ENCODE peak calls at places on chromosomes 4 and X, in nine cellular contexts. Z is EL; D is activated CD4-positive, alpha-beta T cell treated with anti-CD3 and anti-CD28 coated beads, Interleukin-2, amount 10 ng/mL, durations not matched to agents 24 days and 14 days; O is stimulated activated CD8-positive, alpha-beta memory T cell treated with anti-CD3 and anti-CD28 coated beads, Interleukin-15, amount 100 ng/mL, for 4 hours; L is ELR; K is NK-92 treated with Interleukin-12 subunit alpha and Interleukin-12 subunit beta, amount 100 ng/mL, for 24 hours; I is cardiac muscle cell; U is H9; Q is CD4-positive, alpha-beta memory T cell. F is an unnamed sample.

GRCh38 chr4:117249333-117249732 is 164.0 kb upstream of the TRAM1L1 start:
- DNase-seq in Q (no peak), K (no peak), U (no peak), O (no peak), I (no peak), D (no peak), Z (no peak), L (no peak), F (no peak)

GRCh38 chr4:117227925-117228324 is 142.5 kb upstream of the TRAM1L1 start:
- DNase-seq in Q (no peak), O (no peak), D (no peak), Z (no peak), U (no peak), I (no peak), K (no peak), L (no peak), F (no peak)

GRCh38 chr4:144494280-144494679 is 151.7 kb upstream of the HHIP start:
- DNase-seq in Q (no peak), U (no peak), L (no peak), D (no peak), O (no peak), K (no peak), I (peak), Z (no peak), F (no peak)

GRCh38 chrX:39653656-39654055 is 444.1 kb downstream of the BCOR start:
- DNase-seq in D (no peak), O (no peak), U (peak), Q (no peak), L (no peak), K (no peak), I (peak), Z (no peak), F (no peak)

GRCh38 chrX:38061335-38061734 is 55.0 kb downstream of the SYTL5 start:
- DNase-seq in L (peak), Z (peak), K (no peak), U (no peak), O (no peak), I (no peak), Q (no peak), D (no peak), F (no peak)

GRCh38 chrX:150899191-150899757 is 806 bp upstream of the CD99L2 start:
- DNase-seq in K (no peak), D (peak), U (peak), O (no peak), I (peak), L (peak), Q (peak), Z (peak), F (no peak)

GRCh38 chrX:41599507-41599906 is 89.3 kb upstream of the GPR34 start:
- DNase-seq in D (no peak), K (no peak), Q (no peak), O (no peak), Z (no peak), U (no peak), L (no peak), I (no peak), F (no peak)

GRCh38 chrX:114075073-114075673 is 508.7 kb upstream of the HTR2C start:
- DNase-seq in L (peak), O (no peak), D (no peak), I (no peak), Q (no peak), U (no peak), Z (no peak), K (no peak), F (no peak)

GRCh38 chr4:59135248-59135802 is 2025.1 kb upstream of the IGFBP7 start:
- DNase-seq in D (no peak), U (no peak), Q (no peak), K (no peak), Z (no peak), O (no peak), L (no peak), I (no peak), F (no peak)

GRCh38 chr4:73139245-73139644 is 69.7 kb upstream of the COX18 start:
- DNase-seq in Q (no peak), D (no peak), O (no peak), I (no peak), Z (no peak), L (no peak), K (no peak), U (no peak), F (no peak)

GRCh38 chrX:150482537-150483217 is 85.7 kb upstream of the MTM1 start:
- DNase-seq in U (no peak), D (peak), Q (no peak), K (peak), I (peak), O (peak), Z (peak), L (peak), F (no peak)

GRCh38 chr4:108355523-108356208 is 186.9 kb upstream of the LEF1 start:
- DNase-seq in D (peak), O (no peak), I (no peak), Z (no peak), K (no peak), Q (peak), U (no peak), L (no peak), F (no peak)

GRCh38 chr4:152348670-152349069 is 187.2 kb downstream of the FBXW7 start:
- DNase-seq in D (peak), L (no peak), Z (no peak), K (no peak), O (no peak), Q (peak), U (no peak), I (no peak), F (no peak)

GRCh38 chr4:76055005-76055404 is 19.1 kb upstream of the CXCL11 start:
- DNase-seq in K (no peak), Z (no peak), U (no peak), I (no peak), D (peak), L (no peak), Q (no peak), O (no peak), F (no peak)

GRCh38 chr4:2689825-2690700 is 66.1 kb downstream of the TNIP2 start:
- DNase-seq in O (peak), Q (no peak), D (no peak), L (no peak), U (no peak), Z (no peak), I (no peak), K (no peak), F (no peak)